ENCODE peak calls at places on chromosomes 16 and 17, in nine cellular contexts. One of them, this sample, is unnamed.

GRCh38 chr16:47320546-47321315 is 140.1 kb downstream of the ITFG1 start:
- DNase-seq in A673: no peak
- DNase-seq in esophagus squamous epithelium: no peak
- DNase-seq in neuronal stem cell: no peak
- DNase-seq in CD8-positive, alpha-beta memory T cell: no peak
- DNase-seq in Peyer's patch: no peak
- DNase-seq in fibroblast of lung: peak; percentile 59
- DNase-seq in upper lobe of right lung: no peak
- DNase-seq in CD8-positive, alpha-beta T cell: no peak
- DNase-seq in this sample: no peak

GRCh38 chr17:55444471-55445441 is 23.1 kb upstream of the MMD start:
- DNase-seq in A673: no peak
- DNase-seq in fibroblast of lung: peak; percentile 64
- DNase-seq in CD8-positive, alpha-beta memory T cell: no peak
- DNase-seq in neuronal stem cell: no peak
- DNase-seq in Peyer's patch: no peak
- DNase-seq in CD8-positive, alpha-beta T cell: no peak
- DNase-seq in upper lobe of right lung: no peak
- DNase-seq in esophagus squamous epithelium: no peak
- DNase-seq in this sample: no peak

GRCh38 chr17:31538080-31538762 is 146.7 kb downstream of the RAB11FIP4 start:
- DNase-seq in esophagus squamous epithelium: no peak
- DNase-seq in CD8-positive, alpha-beta memory T cell: no peak
- DNase-seq in A673: no peak
- DNase-seq in neuronal stem cell: no peak
- DNase-seq in fibroblast of lung: no peak
- DNase-seq in CD8-positive, alpha-beta T cell: no peak
- DNase-seq in Peyer's patch: peak; percentile 89
- DNase-seq in upper lobe of right lung: no peak
- DNase-seq in this sample: no peak

GRCh38 chr16:7653746-7654145 is 321.1 kb downstream of the RBFOX1 start:
- DNase-seq in esophagus squamous epithelium: no peak
- DNase-seq in fibroblast of lung: no peak
- DNase-seq in Peyer's patch: no peak
- DNase-seq in CD8-positive, alpha-beta memory T cell: no peak
- DNase-seq in A673: no peak
- DNase-seq in CD8-positive, alpha-beta T cell: no peak
- DNase-seq in upper lobe of right lung: no peak
- DNase-seq in neuronal stem cell: no peak
- DNase-seq in this sample: no peak

GRCh38 chr17:3557768-3558583 is at the start of gene TRPV3:
- DNase-seq in CD8-positive, alpha-beta memory T cell: peak; percentile 81
- DNase-seq in esophagus squamous epithelium: peak; percentile 45
- DNase-seq in A673: no peak
- DNase-seq in upper lobe of right lung: no peak
- DNase-seq in CD8-positive, alpha-beta T cell: peak; percentile 22
- DNase-seq in Peyer's patch: peak; percentile 80
- DNase-seq in fibroblast of lung: no peak
- DNase-seq in neuronal stem cell: no peak
- DNase-seq in this sample: peak; percentile 29

GRCh38 chr17:62718420-62718819 is 89.7 kb downstream of the MARCHF10 start:
- DNase-seq in fibroblast of lung: peak; percentile 45
- DNase-seq in CD8-positive, alpha-beta memory T cell: no peak
- DNase-seq in neuronal stem cell: no peak
- DNase-seq in A673: no peak
- DNase-seq in esophagus squamous epithelium: no peak
- DNase-seq in CD8-positive, alpha-beta T cell: no peak
- DNase-seq in upper lobe of right lung: no peak
- DNase-seq in Peyer's patch: no peak
- DNase-seq in this sample: no peak

GRCh38 chr17:34885076-34885475 is 76.2 kb downstream of the CCT6B start:
- DNase-seq in CD8-positive, alpha-beta T cell: no peak
- DNase-seq in neuronal stem cell: no peak
- DNase-seq in fibroblast of lung: no peak
- DNase-seq in A673: no peak
- DNase-seq in upper lobe of right lung: no peak
- DNase-seq in CD8-positive, alpha-beta memory T cell: no peak
- DNase-seq in esophagus squamous epithelium: no peak
- DNase-seq in Peyer's patch: no peak
- DNase-seq in this sample: no peak

GRCh38 chr17:1783271-1783670 is 21.4 kb downstream of the SERPINF1 start:
- DNase-seq in CD8-positive, alpha-beta T cell: no peak
- DNase-seq in esophagus squamous epithelium: no peak
- DNase-seq in A673: no peak
- DNase-seq in neuronal stem cell: no peak
- DNase-seq in fibroblast of lung: no peak
- DNase-seq in CD8-positive, alpha-beta memory T cell: no peak
- DNase-seq in Peyer's patch: peak; percentile 44
- DNase-seq in upper lobe of right lung: peak; percentile 80
- DNase-seq in this sample: no peak

GRCh38 chr16:15874745-15875314 is 13.6 kb downstream of the CEP20 start:
- DNase-seq in upper lobe of right lung: no peak
- DNase-seq in Peyer's patch: no peak
- DNase-seq in fibroblast of lung: peak; percentile 87
- DNase-seq in A673: peak; percentile 64
- DNase-seq in CD8-positive, alpha-beta T cell: no peak
- DNase-seq in esophagus squamous epithelium: no peak
- DNase-seq in neuronal stem cell: peak; percentile 31
- DNase-seq in CD8-positive, alpha-beta memory T cell: no peak
- DNase-seq in this sample: no peak

GRCh38 chr16:3963203-3963602 is 82.7 kb upstream of the CREBBP start:
- DNase-seq in CD8-positive, alpha-beta memory T cell: peak; percentile 73
- DNase-seq in fibroblast of lung: no peak
- DNase-seq in CD8-positive, alpha-beta T cell: peak; percentile 16
- DNase-seq in Peyer's patch: no peak
- DNase-seq in neuronal stem cell: no peak
- DNase-seq in upper lobe of right lung: no peak
- DNase-seq in esophagus squamous epithelium: no peak
- DNase-seq in A673: no peak
- DNase-seq in this sample: peak; percentile 34

GRCh38 chr16:4314532-4315184 is 1.2 kb upstream of the GLIS2 start:
- DNase-seq in neuronal stem cell: no peak
- DNase-seq in upper lobe of right lung: peak; percentile 76
- DNase-seq in CD8-positive, alpha-beta T cell: no peak
- DNase-seq in CD8-positive, alpha-beta memory T cell: no peak
- DNase-seq in A673: peak; percentile 70
- DNase-seq in esophagus squamous epithelium: no peak
- DNase-seq in fibroblast of lung: peak; percentile 52
- DNase-seq in Peyer's patch: no peak
- DNase-seq in this sample: no peak

GRCh38 chr16:75318737-75319136 is 67.3 kb upstream of the BCAR1 start:
- DNase-seq in upper lobe of right lung: no peak
- DNase-seq in esophagus squamous epithelium: no peak
- DNase-seq in neuronal stem cell: no peak
- DNase-seq in Peyer's patch: no peak
- DNase-seq in fibroblast of lung: no peak
- DNase-seq in A673: no peak
- DNase-seq in CD8-positive, alpha-beta T cell: no peak
- DNase-seq in CD8-positive, alpha-beta memory T cell: no peak
- DNase-seq in this sample: no peak

GRCh38 chr16:25691519-25692091 is at the start of gene HS3ST4:
- DNase-seq in CD8-positive, alpha-beta memory T cell: no peak
- DNase-seq in neuronal stem cell: peak; percentile 61
- DNase-seq in Peyer's patch: no peak
- DNase-seq in CD8-positive, alpha-beta T cell: no peak
- DNase-seq in esophagus squamous epithelium: no peak
- DNase-seq in A673: peak; percentile 85
- DNase-seq in upper lobe of right lung: no peak
- DNase-seq in fibroblast of lung: no peak
- DNase-seq in this sample: no peak

GRCh38 chr16:84730406-84731106 is 30.8 kb downstream of the USP10 start:
- DNase-seq in A673: peak; percentile 88
- DNase-seq in Peyer's patch: peak; percentile 58
- DNase-seq in esophagus squamous epithelium: no peak
- DNase-seq in fibroblast of lung: peak; percentile 95
- DNase-seq in CD8-positive, alpha-beta T cell: no peak
- DNase-seq in upper lobe of right lung: peak; percentile 68
- DNase-seq in neuronal stem cell: no peak
- DNase-seq in CD8-positive, alpha-beta memory T cell: peak; percentile 54
- DNase-seq in this sample: no peak

GRCh38 chr17:77675411-77675810 is 283.1 kb upstream of the TNRC6C start:
- DNase-seq in Peyer's patch: no peak
- DNase-seq in fibroblast of lung: no peak
- DNase-seq in neuronal stem cell: no peak
- DNase-seq in CD8-positive, alpha-beta T cell: no peak
- DNase-seq in upper lobe of right lung: no peak
- DNase-seq in A673: no peak
- DNase-seq in CD8-positive, alpha-beta memory T cell: no peak
- DNase-seq in esophagus squamous epithelium: no peak
- DNase-seq in this sample: no peak

GRCh38 chr16:31451681-31452351 is 7.5 kb upstream of the ARMC5 start:
- DNase-seq in fibroblast of lung: peak; percentile 72
- DNase-seq in A673: peak; percentile 80
- DNase-seq in CD8-positive, alpha-beta T cell: no peak
- DNase-seq in CD8-positive, alpha-beta memory T cell: no peak
- DNase-seq in esophagus squamous epithelium: no peak
- DNase-seq in upper lobe of right lung: peak; percentile 71
- DNase-seq in neuronal stem cell: no peak
- DNase-seq in Peyer's patch: no peak
- DNase-seq in this sample: no peak

GRCh38 chr17:69246726-69247375 is 18.2 kb upstream of the ABCA10 start:
- DNase-seq in A673: peak; percentile 77
- DNase-seq in CD8-positive, alpha-beta T cell: no peak
- DNase-seq in fibroblast of lung: peak; percentile 76
- DNase-seq in neuronal stem cell: peak; percentile 31
- DNase-seq in upper lobe of right lung: no peak
- DNase-seq in esophagus squamous epithelium: no peak
- DNase-seq in CD8-positive, alpha-beta memory T cell: no peak
- DNase-seq in Peyer's patch: no peak
- DNase-seq in this sample: no peak

GRCh38 chr17:44362056-44362355 is 1.6 kb downstream of the FAM171A2 start:
- DNase-seq in neuronal stem cell: no peak
- DNase-seq in CD8-positive, alpha-beta T cell: no peak
- DNase-seq in upper lobe of right lung: no peak
- DNase-seq in Peyer's patch: no peak
- DNase-seq in fibroblast of lung: no peak
- DNase-seq in A673: no peak
- DNase-seq in esophagus squamous epithelium: no peak
- DNase-seq in CD8-positive, alpha-beta memory T cell: no peak
- DNase-seq in this sample: no peak

DNA sequence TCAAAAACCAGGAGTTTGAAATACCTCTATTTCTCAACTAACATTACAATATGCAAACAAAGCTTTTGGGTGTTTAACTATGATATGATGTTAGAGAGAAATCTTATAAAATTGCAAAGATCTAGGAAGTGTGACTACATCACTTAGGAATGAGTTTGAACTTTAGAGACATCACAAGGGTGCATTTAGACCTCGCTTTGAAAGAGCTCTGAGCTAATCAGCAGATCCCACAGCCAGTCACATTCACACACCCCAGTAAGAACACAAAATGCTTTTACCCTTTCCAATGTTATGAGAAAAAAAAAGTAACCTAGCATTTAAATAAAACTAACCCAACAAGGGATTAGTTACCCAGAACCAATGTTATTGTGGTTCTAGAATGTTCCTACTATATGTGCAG is 45.2 kb downstream of the HYDIN start:
- DNase-seq in fibroblast of lung: no peak
- DNase-seq in CD8-positive, alpha-beta memory T cell: no peak
- DNase-seq in Peyer's patch: no peak
- DNase-seq in upper lobe of right lung: no peak
- DNase-seq in A673: no peak
- DNase-seq in neuronal stem cell: no peak
- DNase-seq in esophagus squamous epithelium: no peak
- DNase-seq in CD8-positive, alpha-beta T cell: no peak
- DNase-seq in this sample: no peak
- H3K9me3 ChIP-seq in fibroblast of lung: no peaks in the 10 kb centered on the region
- H3K9me3 ChIP-seq in CD8-positive, alpha-beta memory T cell: no peaks in the 10 kb centered on the region
- H3K9me3 ChIP-seq in Peyer's patch: no peaks in the 10 kb centered on the region
- H3K9me3 ChIP-seq in upper lobe of right lung: no peaks in the 10 kb centered on the region
- H3K9me3 ChIP-seq in A673: no peaks in the 10 kb centered on the region
- H3K9me3 ChIP-seq in neuronal stem cell: no peaks in the 10 kb centered on the region
- H3K9me3 ChIP-seq in esophagus squamous epithelium: no peaks in the 10 kb centered on the region
- H3K9me3 ChIP-seq in CD8-positive, alpha-beta T cell: no peaks in the 10 kb centered on the region
- H3K9me3 ChIP-seq in this sample: no peaks in the 10 kb centered on the region

DNA sequence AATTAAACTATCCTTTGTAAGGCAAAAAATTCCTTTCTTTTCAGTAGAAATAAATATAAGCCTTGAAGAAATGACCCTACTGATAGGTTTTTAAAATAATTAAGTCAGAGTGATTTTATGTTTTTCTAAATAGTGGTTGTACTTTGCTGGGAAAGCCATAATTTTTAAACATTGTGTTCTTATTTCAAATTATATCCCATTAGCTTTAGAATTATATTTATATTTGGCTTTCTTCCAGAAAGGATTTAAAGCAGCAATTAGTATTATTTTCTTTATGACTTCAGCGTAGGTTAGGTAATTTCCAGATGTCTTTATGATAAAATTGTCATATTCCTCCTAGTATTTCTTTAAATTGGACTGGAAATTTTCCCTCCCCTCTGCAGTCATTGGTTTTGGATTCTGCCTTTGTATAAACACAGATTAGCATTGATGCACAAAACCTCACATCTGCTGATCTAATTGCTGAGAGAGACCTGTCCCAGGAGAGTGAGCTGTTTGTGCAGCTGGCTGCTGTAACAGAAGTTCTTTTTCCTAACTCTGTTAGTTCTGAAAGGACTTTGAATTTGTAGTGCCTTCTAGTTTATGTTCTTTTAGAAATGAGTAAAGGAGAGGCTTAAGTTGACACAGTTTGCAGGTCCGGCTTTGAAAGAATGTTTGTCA is 45.3 kb upstream of the KPNB1 start:
- DNase-seq in neuronal stem cell: no peak
- DNase-seq in CD8-positive, alpha-beta T cell: no peak
- DNase-seq in upper lobe of right lung: no peak
- DNase-seq in Peyer's patch: no peak
- DNase-seq in CD8-positive, alpha-beta memory T cell: no peak
- DNase-seq in A673: peak; percentile 22
- DNase-seq in esophagus squamous epithelium: no peak
- DNase-seq in fibroblast of lung: peak; percentile 81
- DNase-seq in this sample: no peak
- H3K27ac ChIP-seq in neuronal stem cell: no peak overlapping the region
- H3K27ac ChIP-seq in CD8-positive, alpha-beta T cell: no peak overlapping the region
- H3K27ac ChIP-seq in upper lobe of right lung: no peak overlapping the region
- H3K27ac ChIP-seq in Peyer's patch: no peak overlapping the region
- H3K27ac ChIP-seq in CD8-positive, alpha-beta memory T cell: no peak overlapping the region
- H3K27ac ChIP-seq in A673: no peak overlapping the region
- H3K27ac ChIP-seq in esophagus squamous epithelium: peak overlapping the region; percentile 37
- H3K27ac ChIP-seq in fibroblast of lung: no peak overlapping the region
- H3K27ac ChIP-seq in this sample: no peak overlapping the region

GRCh38 chr17:70791748-70792443 is 622.6 kb downstream of the KCNJ2 start:
- DNase-seq in CD8-positive, alpha-beta memory T cell: no peak
- DNase-seq in CD8-positive, alpha-beta T cell: no peak
- DNase-seq in upper lobe of right lung: no peak
- DNase-seq in A673: no peak
- DNase-seq in Peyer's patch: no peak
- DNase-seq in esophagus squamous epithelium: no peak
- DNase-seq in fibroblast of lung: no peak
- DNase-seq in neuronal stem cell: no peak
- DNase-seq in this sample: no peak
- H3K9me3 ChIP-seq in CD8-positive, alpha-beta memory T cell: no peaks in the 10 kb centered on the region
- H3K9me3 ChIP-seq in CD8-positive, alpha-beta T cell: no peaks in the 10 kb centered on the region
- H3K9me3 ChIP-seq in upper lobe of right lung: no peaks in the 10 kb centered on the region
- H3K9me3 ChIP-seq in A673: no peaks in the 10 kb centered on the region
- H3K9me3 ChIP-seq in Peyer's patch: no peaks in the 10 kb centered on the region
- H3K9me3 ChIP-seq in esophagus squamous epithelium: no peaks in the 10 kb centered on the region
- H3K9me3 ChIP-seq in fibroblast of lung: no peaks in the 10 kb centered on the region
- H3K9me3 ChIP-seq in neuronal stem cell: no peaks in the 10 kb centered on the region
- H3K9me3 ChIP-seq in this sample: no peaks in the 10 kb centered on the region

DNA sequence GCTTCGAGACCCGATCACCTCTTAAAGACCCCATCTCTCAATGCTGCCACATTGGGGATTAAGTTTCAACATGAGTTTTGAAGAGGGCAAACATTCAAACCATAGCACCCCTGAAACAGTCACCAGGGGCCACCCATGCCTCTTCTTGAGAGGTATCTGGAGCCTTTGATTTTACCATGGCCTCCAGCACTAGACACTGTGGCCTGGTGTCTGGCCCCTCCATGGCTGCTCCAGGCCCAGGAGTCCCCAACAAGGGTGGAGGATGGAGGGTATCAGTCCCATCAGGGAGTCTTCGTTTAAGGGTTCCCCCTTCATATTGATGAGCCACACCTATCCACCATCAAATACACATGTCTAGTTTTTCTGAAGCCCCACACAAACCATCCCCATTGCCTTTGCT is 66.5 kb upstream of the CDH5 start:
- DNase-seq in fibroblast of lung: no peak
- DNase-seq in neuronal stem cell: no peak
- DNase-seq in esophagus squamous epithelium: no peak
- DNase-seq in CD8-positive, alpha-beta T cell: no peak
- DNase-seq in upper lobe of right lung: no peak
- DNase-seq in A673: no peak
- DNase-seq in Peyer's patch: no peak
- DNase-seq in CD8-positive, alpha-beta memory T cell: no peak
- DNase-seq in this sample: no peak
- H3K27ac ChIP-seq in fibroblast of lung: no peak overlapping the region
- H3K27ac ChIP-seq in neuronal stem cell: no peak overlapping the region
- H3K27ac ChIP-seq in esophagus squamous epithelium: no peak overlapping the region
- H3K27ac ChIP-seq in CD8-positive, alpha-beta T cell: no peak overlapping the region
- H3K27ac ChIP-seq in upper lobe of right lung: no peak overlapping the region
- H3K27ac ChIP-seq in A673: no peak overlapping the region
- H3K27ac ChIP-seq in Peyer's patch: no peak overlapping the region
- H3K27ac ChIP-seq in CD8-positive, alpha-beta memory T cell: no peak overlapping the region
- H3K27ac ChIP-seq in this sample: no peak overlapping the region

This sample was measured in effector memory CD4-positive, alpha-beta T cell.